ENCODE peak calls at places on chromosomes 12 and 14, in four cellular contexts. L, N, P and X are unnamed samples.

GRCh38 chr14:68622856-68623255 is 170.0 kb downstream of the ZFP36L1 start:
- DNase-seq in N (no peak), P (peak; percentile 13), L (no peak), X (no peak)

GRCh38 chr12:132162508-132163031 is 18.3 kb downstream of the NOC4L start:
- DNase-seq in L (peak; percentile 86), P (no peak), N (no peak), X (peak; percentile 59)

GRCh38 chr12:53785161-53785560 is 33.4 kb upstream of the CISTR start:
- DNase-seq in P (no peak), N (no peak), L (no peak), X (no peak)

GRCh38 chr14:68580096-68580640 is 212.7 kb downstream of the ZFP36L1 start:
- DNase-seq in L (no peak), P (no peak), N (no peak), X (no peak)

GRCh38 chr12:41919526-41920305 is 225.0 kb downstream of the GXYLT1 start:
- DNase-seq in P (no peak), L (no peak), N (no peak), X (no peak)

GRCh38 chr12:90036641-90037040 is 328.0 kb upstream of the ATP2B1 start:
- DNase-seq in L (no peak), N (no peak), P (no peak), X (no peak)

GRCh38 chr12:100311317-100311716 is 44.3 kb downstream of the SCYL2 start:
- DNase-seq in P (no peak), L (no peak), N (no peak), X (no peak)

GRCh38 chr14:49019467-49020100 is 566.6 kb downstream of the RPS29 start:
- DNase-seq in P (no peak), L (no peak), N (no peak), X (no peak)

GRCh38 chr12:108828774-108829173 is 28.6 kb downstream of the SSH1 start:
- DNase-seq in N (no peak), P (no peak), L (peak; percentile 61), X (peak; percentile 10)

GRCh38 chr14:92135269-92135668 is 13.5 kb downstream of the CPSF2 start:
- DNase-seq in L (peak; percentile 42), N (peak; percentile 30), P (no peak), X (no peak)

GRCh38 chr12:108337235-108338223 is 1.6 kb downstream of the CMKLR1 start:
- DNase-seq in L (peak; percentile 46), P (peak; percentile 88), N (peak; percentile 61), X (no peak)

GRCh38 chr14:59631237-59631636 is 54.6 kb upstream of the CCDC175 start:
- DNase-seq in L (no peak), P (peak; percentile 78), N (peak; percentile 38), X (no peak)

GRCh38 chr14:32202468-32202865 is 602 bp downstream of the RNU6-8 start:
- DNase-seq in N (no peak), L (no peak), P (peak; percentile 45), X (no peak)

GRCh38 chr12:713281-713875 is 39.0 kb upstream of the WNK1 start:
- DNase-seq in L (no peak), P (peak; percentile 63), N (no peak), X (no peak)

GRCh38 chr12:4119157-4119761 is 154.3 kb upstream of the CCND2 start:
- DNase-seq in N (no peak), P (no peak), L (no peak), X (no peak)

GRCh38 chr12:69052613-69053408 is 119.8 kb upstream of the CPM start:
- DNase-seq in P (peak; percentile 90), L (peak; percentile 89), N (no peak), X (no peak)

GRCh38 chr12:64187794-64188193 is 34.3 kb downstream of the KICS2 start:
- DNase-seq in N (no peak), L (peak; percentile 32), P (no peak), X (no peak)

GRCh38 chr12:26617513-26617912 is 215.5 kb downstream of the ITPR2 start:
- DNase-seq in L (no peak), N (no peak), P (no peak), X (no peak)

GRCh38 chr14:68767248-68767645 is 25.6 kb downstream of the ZFP36L1 start:
- DNase-seq in L (no peak), N (no peak), P (no peak), X (no peak)

GRCh38 chr14:76780875-76781647 is 19.8 kb downstream of the VASH1 start:
- DNase-seq in N (peak; percentile 12), L (no peak), P (peak; percentile 45), X (no peak)

GRCh38 chr14:100534528-100535286 is 52.5 kb downstream of the BEGAIN start:
- DNase-seq in N (no peak), L (no peak), P (peak; percentile 61), X (peak; percentile 37)

GRCh38 chr14:99261916-99262787 is 9.8 kb downstream of the BCL11B start:
- DNase-seq in P (no peak), N (no peak), L (no peak), X (no peak)

GRCh38 chr12:104348283-104348993 is 44.9 kb downstream of the EID3 start:
- DNase-seq in L (no peak), N (no peak), P (peak; percentile 47), X (no peak)